ENCODE peak calls at places on chromosome 14, in six cellular contexts. C, U, Z, S, Y and Q are unnamed samples.

GRCh38 chr14:34374998-34375740 is 86.9 kb downstream of the SPTSSA start:
- DNase-seq in C (no peak), Y (peak), U (no peak), Z (no peak), S (no peak), Q (no peak)

GRCh38 chr14:79417961-79418360 is 793.3 kb downstream of the DIO2 start:
- DNase-seq in S (no peak), Z (no peak), U (no peak), Y (no peak), C (peak), Q (no peak)

GRCh38 chr14:99523661-99524050 is 42.4 kb downstream of the CCNK start:
- DNase-seq in U (no peak), Y (no peak), S (no peak), Z (no peak), C (no peak), Q (no peak)

GRCh38 chr14:31968107-31968810 is 108.8 kb upstream of the ARHGAP5 start:
- DNase-seq in U (no peak), Z (no peak), S (peak), C (no peak), Y (no peak), Q (no peak)

GRCh38 chr14:55580401-55581010 is 499 bp downstream of the KTN1 start:
- DNase-seq in U (peak), Y (peak), Z (peak), S (peak), C (no peak), Q (peak)

GRCh38 chr14:71856199-71856919 is 75.9 kb upstream of the RGS6 start:
- DNase-seq in Y (no peak), C (no peak), U (no peak), S (no peak), Z (peak), Q (no peak)

GRCh38 chr14:23138173-23138535 is 19.1 kb upstream of the CEBPE start:
- DNase-seq in Y (no peak), Z (no peak), S (no peak), U (no peak), C (no peak), Q (no peak)

GRCh38 chr14:32004300-32004699 is 72.8 kb upstream of the ARHGAP5 start:
- DNase-seq in U (no peak), C (no peak), Z (no peak), S (no peak), Y (no peak), Q (no peak)

GRCh38 chr14:72613975-72614319 is 280.0 kb downstream of the DPF3 start:
- DNase-seq in Z (no peak), S (no peak), Y (no peak), C (no peak), U (peak), Q (peak)

GRCh38 chr14:95489163-95489887 is 27.1 kb downstream of the SYNE3 start:
- DNase-seq in Z (no peak), S (peak), U (no peak), Y (no peak), C (no peak), Q (no peak)

GRCh38 chr14:61510736-61511557 is 184.4 kb upstream of the HIF1A start:
- DNase-seq in Y (no peak), Z (peak), S (no peak), C (no peak), U (no peak), Q (no peak)

GRCh38 chr14:28774764-28775738 is 8.5 kb downstream of the FOXG1 start:
- DNase-seq in C (no peak), U (no peak), S (no peak), Z (no peak), Y (no peak), Q (no peak)

GRCh38 chr14:72961579-72962335 is 35.5 kb downstream of the DCAF4 start:
- DNase-seq in Z (no peak), S (peak), Y (no peak), C (no peak), U (no peak), Q (no peak)

GRCh38 chr14:105013150-105013787 is 7.6 kb downstream of the CDCA4 start:
- DNase-seq in S (peak), U (no peak), Z (no peak), Y (no peak), C (peak), Q (no peak)

GRCh38 chr14:75229923-75230792 is 48.5 kb upstream of the FOS start:
- DNase-seq in U (no peak), S (peak), Z (peak), Y (no peak), C (peak), Q (no peak)

GRCh38 chr14:36086629-36087380 is 89.7 kb downstream of the PTCSC3 start:
- DNase-seq in Z (no peak), U (no peak), Y (no peak), C (no peak), S (no peak), Q (no peak)

GRCh38 chr14:85415015-85415712 is 114.8 kb upstream of the FLRT2 start:
- DNase-seq in S (peak), Z (no peak), Y (peak), U (peak), C (peak), Q (no peak)

GRCh38 chr14:103041464-103041863 is 15.9 kb downstream of the CDC42BPB start:
- DNase-seq in U (no peak), C (no peak), S (no peak), Z (no peak), Y (no peak), Q (no peak)

GRCh38 chr14:93175492-93175891 is 9.2 kb downstream of the MOAP1 start:
- DNase-seq in U (no peak), C (no peak), Y (no peak), S (no peak), Z (no peak), Q (no peak)

GRCh38 chr14:38238332-38238731 is 17.6 kb downstream of the CLEC14A start:
- DNase-seq in C (no peak), Z (no peak), S (peak), Y (no peak), U (no peak), Q (no peak)

GRCh38 chr14:36773136-36773540 is 111.5 kb downstream of the PAX9 start:
- DNase-seq in U (no peak), Z (no peak), C (no peak), Y (no peak), S (peak), Q (no peak)

GRCh38 chr14:100610511-100611217 is 23.4 kb upstream of the BEGAIN start:
- DNase-seq in C (no peak), S (peak), Z (no peak), Y (no peak), U (no peak), Q (no peak)

GRCh38 chr14:98651042-98651441 is 621.0 kb downstream of the BCL11B start:
- DNase-seq in S (no peak), Y (no peak), U (no peak), Z (no peak), C (no peak), Q (no peak)